ENCODE peak calls at places on chromosomes 12 and 14, in ten cellular contexts. B is T-helper 2 cell, Q is prostate gland, O is EL, M is brain microvascular endothelial cell, I is NCI-H1092, P is IMR-90, T is neural crest cell, H is breast epithelium, G is caudate nucleus. J is an unnamed sample.

GRCh38 chr12:117857632-117858274 is 111.0 kb downstream of the KSR2 start:
- DNase-seq in O (peak), I (no peak), G (no peak), B (peak), P (peak), Q (no peak), H (no peak), T (peak), M (peak), J (no peak)

GRCh38 chr14:57364659-57365450 is 25.5 kb upstream of the NAA30 start:
- DNase-seq in M (no peak), T (no peak), H (no peak), Q (no peak), G (no peak), I (no peak), P (no peak), O (no peak), B (no peak), J (no peak)

GRCh38 chr12:1797991-1798733 is 22.2 kb upstream of the LRTM2 start:
- DNase-seq in P (no peak), M (no peak), B (no peak), Q (no peak), T (no peak), I (no peak), O (no peak), H (no peak), G (no peak), J (no peak)

GRCh38 chr14:93048843-93049242 is 66.9 kb downstream of the ITPK1 start:
- DNase-seq in G (no peak), I (no peak), M (no peak), O (no peak), P (no peak), B (no peak), Q (no peak), T (no peak), H (no peak), J (no peak)

GRCh38 chr12:52126605-52127578 is 47.4 kb downstream of the SMIM41 start:
- DNase-seq in Q (peak), B (no peak), T (no peak), I (no peak), O (no peak), P (peak), M (peak), G (no peak), H (peak), J (peak)

GRCh38 chr12:66120477-66120876 is 10.1 kb downstream of the LLPH start:
- DNase-seq in G (no peak), B (no peak), O (no peak), H (no peak), I (no peak), Q (no peak), T (no peak), P (no peak), M (no peak), J (no peak)

GRCh38 chr12:111394480-111394879 is 11.2 kb upstream of the SH2B3 start:
- DNase-seq in T (no peak), O (no peak), B (no peak), G (no peak), P (no peak), Q (no peak), H (no peak), M (no peak), I (no peak), J (no peak)

GRCh38 chr12:1533205-1533601 is 61.2 kb downstream of the FBXL14 start:
- DNase-seq in Q (no peak), M (no peak), H (no peak), I (no peak), P (no peak), B (no peak), G (no peak), O (peak), T (no peak), J (no peak)

GRCh38 chr14:34851395-34851794 is 23.8 kb downstream of the BAZ1A start:
- DNase-seq in Q (no peak), B (no peak), O (no peak), P (peak), H (no peak), I (no peak), T (no peak), G (no peak), M (peak), J (no peak)

GRCh38 chr14:100532916-100533630 is 54.1 kb downstream of the BEGAIN start:
- DNase-seq in H (peak), B (no peak), P (peak), G (no peak), M (no peak), O (no peak), T (peak), Q (peak), I (no peak), J (peak)

GRCh38 chr12:91988571-91988970 is 157.1 kb downstream of the BTG1 start:
- DNase-seq in I (no peak), H (no peak), M (no peak), Q (no peak), G (no peak), B (no peak), O (no peak), T (no peak), P (no peak), J (no peak)

GRCh38 chr14:59484611-59485174 is 376 bp downstream of the JKAMP start:
- DNase-seq in Q (no peak), G (no peak), T (no peak), O (no peak), B (no peak), H (no peak), P (peak), M (no peak), I (no peak), J (no peak)

GRCh38 chr14:24880689-24881088 is 169.3 kb downstream of the STXBP6 start:
- DNase-seq in O (peak), Q (no peak), G (no peak), P (peak), I (no peak), M (no peak), T (no peak), H (no peak), B (no peak), J (no peak)

GRCh38 chr14:76918751-76919421 is 92.7 kb downstream of the LRRC74A start:
- DNase-seq in I (peak), M (peak), O (peak), H (peak), T (no peak), P (peak), G (peak), B (no peak), Q (peak), J (peak)

GRCh38 chr14:61102549-61103466 is 121.8 kb downstream of the SLC38A6 start:
- DNase-seq in H (no peak), Q (peak), P (no peak), G (no peak), M (no peak), I (peak), O (no peak), T (no peak), B (no peak), J (no peak)

GRCh38 chr12:21925296-21925913 is 15.8 kb downstream of the ABCC9 start:
- DNase-seq in G (no peak), I (no peak), H (no peak), B (no peak), M (peak), T (no peak), O (peak), Q (no peak), P (peak), J (no peak)

GRCh38 chr12:78403681-78404080 is 460.9 kb upstream of the SYT1 start:
- DNase-seq in Q (no peak), G (no peak), H (no peak), T (no peak), M (peak), O (peak), I (no peak), P (peak), B (no peak), J (no peak)

GRCh38 chr12:62817556-62818271 is 117.2 kb downstream of the PPM1H start:
- DNase-seq in O (no peak), G (no peak), B (no peak), P (peak), M (peak), I (no peak), H (no peak), Q (no peak), T (no peak), J (no peak)

J was measured in 8988T.